ENCODE peak calls at places on chromosomes 11 and 22, in eight cellular contexts. R is tibial artery, Z is adrenal gland, T is HCT116, F is AG04450, E is sigmoid colon, P is osteoblast, J is dorsolateral prefrontal cortex. H is an unnamed sample.

GRCh38 chr11:66334605-66335442 is 1.4 kb downstream of the RIN1 start:
- DNase-seq in E (peak; percentile 68), T (no peak), J (no peak), F (no peak), P (peak; percentile 89), Z (no peak), R (peak; percentile 22), H (no peak)

GRCh38 chr11:103585911-103586310 is 450.5 kb upstream of the DDI1 start:
- DNase-seq in R (no peak), E (no peak), P (no peak), J (no peak), Z (no peak), F (no peak), T (no peak), H (no peak)

GRCh38 chr11:13207665-13208594 is 69.7 kb upstream of the BMAL1 start:
- DNase-seq in E (no peak), Z (peak; percentile 44), T (no peak), J (no peak), R (peak; percentile 31), F (peak; percentile 30), P (no peak), H (peak; percentile 28)

GRCh38 chr11:102522332-102523207 is 8.0 kb downstream of the MMP7 start:
- DNase-seq in T (no peak), R (no peak), J (no peak), E (no peak), Z (no peak), P (peak; percentile 42), F (no peak), H (no peak)

GRCh38 chr11:80937831-80938230 is 1497.0 kb upstream of the TENM4 start:
- DNase-seq in R (no peak), T (no peak), E (no peak), P (no peak), F (no peak), Z (no peak), J (no peak), H (no peak)

GRCh38 chr22:28239941-28240340 is 320.9 kb upstream of the PITPNB start:
- DNase-seq in E (no peak), P (no peak), T (no peak), R (no peak), Z (no peak), J (no peak), F (no peak), H (no peak)

GRCh38 chr11:79312591-79313267 is 128.1 kb downstream of the TENM4 start:
- DNase-seq in P (no peak), Z (no peak), T (no peak), R (no peak), F (no peak), E (no peak), J (peak; percentile 35), H (no peak)

GRCh38 chr11:133078591-133079179 is 453.6 kb downstream of the OPCML start:
- DNase-seq in R (no peak), J (peak; percentile 80), T (no peak), E (no peak), Z (no peak), P (peak; percentile 80), F (no peak), H (no peak)

GRCh38 chr11:119617343-119617713 is 111.7 kb downstream of the NECTIN1 start:
- DNase-seq in R (no peak), P (no peak), J (peak; percentile 16), E (no peak), Z (no peak), T (no peak), F (no peak), H (no peak)

GRCh38 chr11:73995731-73996130 is 13.1 kb upstream of the UCP2 start:
- DNase-seq in R (no peak), F (no peak), T (no peak), E (no peak), Z (no peak), J (no peak), P (no peak), H (no peak)

GRCh38 chr11:68528630-68529029 is 68.1 kb downstream of the PPP6R3 start:
- DNase-seq in F (no peak), T (no peak), E (peak; percentile 81), P (no peak), R (no peak), J (no peak), Z (no peak), H (no peak)

GRCh38 chr11:83836883-83837654 is 550.9 kb upstream of the CCDC90B start:
- DNase-seq in F (no peak), Z (peak; percentile 50), J (peak; percentile 68), E (peak; percentile 73), T (peak; percentile 24), P (peak; percentile 88), R (peak; percentile 25), H (no peak)

GRCh38 chr11:11787305-11788066 is 54.3 kb upstream of the USP47 start:
- DNase-seq in J (peak; percentile 81), F (peak; percentile 41), T (peak; percentile 38), R (peak; percentile 70), Z (peak; percentile 77), P (peak; percentile 72), E (peak; percentile 85), H (no peak)

GRCh38 chr22:43861529-43861928 is 784 bp downstream of the SULT4A1 start:
- DNase-seq in J (peak; percentile 56), Z (peak; percentile 5), T (no peak), R (no peak), P (peak; percentile 37), F (no peak), E (peak; percentile 39), H (no peak)

GRCh38 chr11:134244593-134244992 is 8.6 kb downstream of the THYN1 start:
- DNase-seq in J (no peak), R (no peak), Z (no peak), E (no peak), P (peak; percentile 82), F (no peak), T (no peak), H (no peak)

GRCh38 chr11:17413414-17414316 is 25.2 kb upstream of the KCNJ11 start:
- DNase-seq in F (no peak), Z (no peak), E (no peak), R (no peak), J (no peak), T (no peak), P (peak; percentile 59), H (no peak)

GRCh38 chr11:41283196-41283930 is 176.1 kb downstream of the LRRC4C start:
- DNase-seq in R (no peak), P (no peak), F (no peak), Z (no peak), J (no peak), E (no peak), T (no peak), H (no peak)

GRCh38 chr11:100404907-100405306 is 282.2 kb upstream of the ARHGAP42 start:
- DNase-seq in R (no peak), T (no peak), F (no peak), P (no peak), Z (no peak), J (no peak), E (no peak), H (no peak)

GRCh38 chr11:123587559-123587958 is 66.9 kb downstream of the SCN3B start:
- DNase-seq in T (no peak), J (no peak), E (no peak), P (no peak), F (no peak), R (no peak), Z (no peak), H (no peak)

GRCh38 chr11:65791719-65792213 is 4.9 kb downstream of the OVOL1 start:
- DNase-seq in F (no peak), E (no peak), T (no peak), Z (no peak), P (peak; percentile 86), J (no peak), R (no peak), H (no peak)

GRCh38 chr22:39309364-39309861 is 10.0 kb downstream of the RPL3 start:
- DNase-seq in P (peak; percentile 55), E (no peak), T (no peak), Z (no peak), R (no peak), J (no peak), F (no peak), H (no peak)
- TF ChIP-seq CTCF in P (no peak), E (no peak), T (no peak), Z (no peak), R (no peak), J (no peak), F (peak; percentile 25), H (peak; percentile 45)

DNA sequence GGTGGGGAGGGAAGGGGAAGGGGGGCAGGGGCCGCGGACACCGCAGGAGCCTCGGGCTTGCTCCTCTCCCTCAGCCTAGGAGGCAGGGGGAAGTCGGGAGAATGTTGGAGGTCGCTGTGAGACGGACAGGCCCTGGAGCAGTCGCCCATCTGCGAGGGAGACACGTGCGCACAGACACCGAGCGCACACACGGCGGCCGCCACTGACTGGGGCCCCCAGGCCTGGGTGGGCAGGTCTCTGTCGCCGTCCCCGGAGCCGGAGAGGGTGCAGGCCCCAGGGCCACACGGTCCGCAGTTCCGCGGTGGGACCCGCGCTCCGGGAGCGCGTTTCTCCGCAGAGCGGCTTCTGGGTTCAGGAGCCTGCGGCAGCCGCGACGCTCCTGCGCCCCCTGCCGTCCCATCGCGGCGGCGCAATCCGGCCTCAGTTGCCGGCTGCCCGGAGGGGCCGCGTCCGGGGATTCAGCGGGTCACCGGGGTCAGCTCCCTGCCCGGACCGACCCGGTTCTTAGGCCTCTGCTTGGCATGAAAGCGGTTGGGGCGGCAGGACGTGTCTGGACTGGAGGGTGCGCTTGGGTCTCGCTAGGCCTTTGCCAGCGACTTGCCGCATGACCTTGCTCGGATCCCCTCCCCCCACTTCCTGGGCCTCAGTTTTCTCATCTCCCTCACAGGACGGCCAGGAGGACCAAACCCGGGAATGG is 31.3 kb downstream of the PDE2A start:
- DNase-seq in Z (peak; percentile 57), F (no peak), E (peak; percentile 83), J (no peak), P (peak; percentile 99), R (peak; percentile 39), T (peak; percentile 32), H (no peak)
- H3K4me3 ChIP-seq in Z (no peak overlapping the region), F (peak overlapping the region; percentile 51), E (peak overlapping the region; percentile 86), J (peak overlapping the region; percentile 74), P (peak overlapping the region; percentile 61), R (peak overlapping the region; percentile 51), T (peak overlapping the region; percentile 44), H (peak overlapping the region; percentile 39)

GRCh38 chr22:38271927-38272372 is 860 bp downstream of the TMEM184B start:
- DNase-seq in J (no peak), R (no peak), E (no peak), Z (peak; percentile 50), P (peak; percentile 76), F (no peak), T (no peak), H (no peak)
- H3K27me3 ChIP-seq in J (no peaks in the 10 kb centered on the region), R (no peaks in the 10 kb centered on the region), E (no peaks in the 10 kb centered on the region), Z (no peaks in the 10 kb centered on the region), P (no peaks in the 10 kb centered on the region), F (no peaks in the 10 kb centered on the region), T (no peaks in the 10 kb centered on the region), H (no peaks in the 10 kb centered on the region)

GRCh38 chr11:45843158-45843924 is 3.9 kb upstream of the CRY2 start:
- DNase-seq in T (peak; percentile 90), P (peak; percentile 93), J (peak; percentile 91), F (peak; percentile 68), Z (peak; percentile 89), E (peak; percentile 97), R (peak; percentile 92), H (no peak)
- TF ChIP-seq CTCF in T (peak; percentile 70), P (peak; percentile 99), J (peak; percentile 94), F (peak; percentile 95), Z (peak; percentile 90), E (peak; percentile 96), R (peak; percentile 89), H (peak; percentile 96)